ENCODE peak calls at places on chromosomes 4 and X, in five cellular contexts. One of them, this sample, is unnamed.

GRCh38 chrX:40140706-40141499 is 43.1 kb upstream of the BCOR start:
- DNase-seq in NCI-H2029: no peak
- DNase-seq in dorsolateral prefrontal cortex: no peak
- DNase-seq in NCI-H2227 treated with DMSO at 0.1 percent for 48 hours: no peak
- DNase-seq in HEK293T: no peak
- DNase-seq in this sample: no peak

GRCh38 chrX:126580877-126581276 is 28.3 kb upstream of the DCAF12L1 start:
- DNase-seq in NCI-H2029: no peak
- DNase-seq in dorsolateral prefrontal cortex: no peak
- DNase-seq in NCI-H2227 treated with DMSO at 0.1 percent for 48 hours: no peak
- DNase-seq in HEK293T: no peak
- DNase-seq in this sample: no peak

GRCh38 chr4:1194028-1194900 is 21.9 kb upstream of the SPON2 start:
- DNase-seq in NCI-H2029: no peak
- DNase-seq in dorsolateral prefrontal cortex: peak
- DNase-seq in NCI-H2227 treated with DMSO at 0.1 percent for 48 hours: no peak
- DNase-seq in HEK293T: no peak
- DNase-seq in this sample: no peak

GRCh38 chr4:76716658-76717057 is 181.3 kb downstream of the SOWAHB start:
- DNase-seq in NCI-H2029: no peak
- DNase-seq in dorsolateral prefrontal cortex: no peak
- DNase-seq in NCI-H2227 treated with DMSO at 0.1 percent for 48 hours: no peak
- DNase-seq in HEK293T: no peak
- DNase-seq in this sample: no peak

GRCh38 chr4:156615066-156615514 is 356.5 kb downstream of the PDGFC start:
- DNase-seq in NCI-H2029: no peak
- DNase-seq in dorsolateral prefrontal cortex: no peak
- DNase-seq in NCI-H2227 treated with DMSO at 0.1 percent for 48 hours: no peak
- DNase-seq in HEK293T: no peak
- DNase-seq in this sample: no peak

GRCh38 chrX:39821011-39821708 is 276.6 kb downstream of the BCOR start:
- DNase-seq in NCI-H2029: no peak
- DNase-seq in dorsolateral prefrontal cortex: no peak
- DNase-seq in NCI-H2227 treated with DMSO at 0.1 percent for 48 hours: peak
- DNase-seq in HEK293T: peak
- DNase-seq in this sample: no peak

GRCh38 chr4:7323872-7324650 is 110.7 kb downstream of the PSAPL1 start:
- DNase-seq in NCI-H2029: peak
- DNase-seq in dorsolateral prefrontal cortex: peak
- DNase-seq in NCI-H2227 treated with DMSO at 0.1 percent for 48 hours: peak
- DNase-seq in HEK293T: peak
- DNase-seq in this sample: no peak

GRCh38 chr4:183250831-183251230 is 69.2 kb downstream of the CLDN22 start:
- DNase-seq in NCI-H2029: no peak
- DNase-seq in dorsolateral prefrontal cortex: no peak
- DNase-seq in NCI-H2227 treated with DMSO at 0.1 percent for 48 hours: no peak
- DNase-seq in HEK293T: no peak
- DNase-seq in this sample: no peak

GRCh38 chr4:29632199-29632598 is 1088.0 kb upstream of the PCDH7 start:
- DNase-seq in NCI-H2029: no peak
- DNase-seq in dorsolateral prefrontal cortex: no peak
- DNase-seq in NCI-H2227 treated with DMSO at 0.1 percent for 48 hours: no peak
- DNase-seq in HEK293T: no peak
- DNase-seq in this sample: no peak